ENCODE peak calls at places on chromosomes 1 and 21, in five cellular contexts. One of them, this sample, is unnamed.
A peak's percentile ranks its signal among the peaks of the same experiment; 100 is the strongest.

GRCh38 chr1:31796707-31797106 is 19.1 kb downstream of the SPOCD1 start:
- DNase-seq in HCT116: no peak
- DNase-seq in GM23338: no peak
- DNase-seq in Panc1: no peak
- DNase-seq in K562: no peak
- DNase-seq in this sample: no peak

GRCh38 chr1:196890668-196891067 is 2.8 kb downstream of the CFHR4 start:
- DNase-seq in HCT116: no peak
- DNase-seq in GM23338: no peak
- DNase-seq in Panc1: no peak
- DNase-seq in K562: no peak
- DNase-seq in this sample: no peak

GRCh38 chr21:44550807-44551206 is 498 bp downstream of the KRTAP10-2 start:
- DNase-seq in HCT116: no peak
- DNase-seq in GM23338: no peak
- DNase-seq in Panc1: no peak
- DNase-seq in K562: no peak
- DNase-seq in this sample: no peak

GRCh38 chr1:100313382-100313781 is 38.9 kb upstream of the CDC14A start:
- DNase-seq in HCT116: peak; percentile 1
- DNase-seq in GM23338: no peak
- DNase-seq in Panc1: no peak
- DNase-seq in K562: no peak
- DNase-seq in this sample: no peak

GRCh38 chr1:60681095-60681860 is 401.1 kb upstream of the NFIA start:
- DNase-seq in HCT116: no peak
- DNase-seq in GM23338: no peak
- DNase-seq in Panc1: no peak
- DNase-seq in K562: no peak
- DNase-seq in this sample: no peak

GRCh38 chr1:183168308-183168707 is 17.8 kb upstream of the LAMC2 start:
- DNase-seq in HCT116: no peak
- DNase-seq in GM23338: no peak
- DNase-seq in Panc1: no peak
- DNase-seq in K562: no peak
- DNase-seq in this sample: no peak

GRCh38 chr1:23619299-23620188 is 60.2 kb upstream of the ID3 start:
- DNase-seq in HCT116: no peak
- DNase-seq in GM23338: peak; percentile 86
- DNase-seq in Panc1: no peak
- DNase-seq in K562: peak; percentile 51
- DNase-seq in this sample: no peak

GRCh38 chr1:206797534-206798383 is 25.5 kb upstream of the IL10 start:
- DNase-seq in HCT116: no peak
- DNase-seq in GM23338: peak; percentile 79
- DNase-seq in Panc1: no peak
- DNase-seq in K562: peak; percentile 60
- DNase-seq in this sample: no peak

GRCh38 chr1:44862829-44863406 is 19.9 kb upstream of the PTCH2 start:
- DNase-seq in HCT116: no peak
- DNase-seq in GM23338: no peak
- DNase-seq in Panc1: no peak
- DNase-seq in K562: peak; percentile 58
- DNase-seq in this sample: no peak

GRCh38 chr1:56374026-56374974 is 205.1 kb downstream of the PLPP3 start:
- DNase-seq in HCT116: no peak
- DNase-seq in GM23338: no peak
- DNase-seq in Panc1: no peak
- DNase-seq in K562: no peak
- DNase-seq in this sample: no peak

GRCh38 chr1:96983866-96984265 is 262.3 kb downstream of the PTBP2 start:
- DNase-seq in HCT116: no peak
- DNase-seq in GM23338: no peak
- DNase-seq in Panc1: no peak
- DNase-seq in K562: no peak
- DNase-seq in this sample: no peak

GRCh38 chr1:241591736-241592135 is 48.4 kb downstream of the CHML start:
- DNase-seq in HCT116: no peak
- DNase-seq in GM23338: no peak
- DNase-seq in Panc1: no peak
- DNase-seq in K562: no peak
- DNase-seq in this sample: no peak

GRCh38 chr1:175434268-175434860 is 241.8 kb upstream of the KIAA0040 start:
- DNase-seq in HCT116: no peak
- DNase-seq in GM23338: peak; percentile 68
- DNase-seq in Panc1: no peak
- DNase-seq in K562: peak; percentile 71
- DNase-seq in this sample: no peak

GRCh38 chr1:84998642-84999280 is 1.8 kb upstream of the MCOLN2 start:
- DNase-seq in HCT116: no peak
- DNase-seq in GM23338: peak; percentile 43
- DNase-seq in Panc1: no peak
- DNase-seq in K562: no peak
- DNase-seq in this sample: no peak

GRCh38 chr1:178566187-178566586 is 53.3 kb downstream of the TEX35 start:
- DNase-seq in HCT116: no peak
- DNase-seq in GM23338: no peak
- DNase-seq in Panc1: no peak
- DNase-seq in K562: no peak
- DNase-seq in this sample: no peak

GRCh38 chr1:178563099-178563820 is 50.4 kb downstream of the TEX35 start:
- DNase-seq in HCT116: no peak
- DNase-seq in GM23338: no peak
- DNase-seq in Panc1: no peak
- DNase-seq in K562: no peak
- DNase-seq in this sample: no peak

GRCh38 chr1:178564783-178565180 is 51.9 kb downstream of the TEX35 start:
- DNase-seq in HCT116: no peak
- DNase-seq in GM23338: no peak
- DNase-seq in Panc1: no peak
- DNase-seq in K562: no peak
- DNase-seq in this sample: no peak

GRCh38 chr1:178565586-178565985 is 52.7 kb downstream of the TEX35 start:
- DNase-seq in HCT116: no peak
- DNase-seq in GM23338: no peak
- DNase-seq in Panc1: no peak
- DNase-seq in K562: no peak
- DNase-seq in this sample: no peak

GRCh38 chr1:178564086-178564782 is 51.3 kb downstream of the TEX35 start:
- DNase-seq in HCT116: no peak
- DNase-seq in GM23338: no peak
- DNase-seq in Panc1: no peak
- DNase-seq in K562: no peak
- DNase-seq in this sample: no peak
- TF ChIP-seq REST in HCT116: no peak
- TF ChIP-seq REST in GM23338: no peak
- TF ChIP-seq REST in Panc1: no peak
- TF ChIP-seq REST in K562: no peak
- TF ChIP-seq REST in this sample: no peak

DNA sequence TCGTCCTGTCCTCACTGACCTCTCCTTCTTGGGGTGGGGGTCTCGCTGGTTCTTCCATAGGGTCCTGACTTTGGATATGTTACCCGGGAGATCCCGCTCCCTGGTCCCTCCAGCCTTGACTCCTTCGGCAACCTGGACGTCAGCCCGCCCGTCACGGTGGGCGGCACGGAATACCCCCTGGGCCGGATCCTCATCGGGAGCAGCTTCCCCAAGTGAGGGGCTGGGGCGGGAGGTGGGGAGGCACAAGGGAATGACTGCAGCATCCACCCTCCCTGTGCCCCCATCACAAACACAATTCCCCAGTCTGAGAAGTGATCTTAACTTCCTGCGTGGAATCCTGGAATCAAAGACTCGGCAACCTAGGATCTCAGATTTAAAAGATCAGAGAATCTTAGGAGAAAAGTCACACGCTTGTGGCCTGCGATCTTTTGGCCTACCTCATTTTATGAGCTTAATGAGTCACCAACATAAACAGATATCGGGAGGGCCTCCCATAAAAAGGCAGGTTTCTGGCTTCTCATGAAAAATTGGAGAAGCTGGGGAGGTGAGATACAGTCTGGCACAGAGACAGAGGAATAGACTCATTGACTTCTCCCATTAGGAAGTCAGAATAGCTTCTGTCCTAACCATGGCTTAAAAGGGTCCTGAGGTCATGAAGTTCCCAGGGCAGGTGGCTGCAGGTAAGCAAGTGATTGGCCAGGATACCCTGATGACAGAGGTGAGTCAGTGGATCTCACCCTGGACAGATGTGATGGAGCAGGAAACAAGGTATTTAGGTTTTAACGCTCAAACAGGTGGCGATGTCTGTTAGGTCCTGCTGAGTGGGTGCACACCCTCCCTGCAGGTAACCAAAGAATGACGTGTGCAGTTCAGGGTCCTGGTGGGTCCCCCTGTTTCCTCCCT is 15.9 kb upstream of the PADI3 start:
- DNase-seq in HCT116: peak; percentile 77
- DNase-seq in GM23338: no peak
- DNase-seq in Panc1: peak; percentile 91
- DNase-seq in K562: no peak
- DNase-seq in this sample: no peak
- TF ChIP-seq POLR2AphosphoS5 in HCT116: no peak
- TF ChIP-seq POLR2AphosphoS5 in GM23338: no peak
- TF ChIP-seq POLR2AphosphoS5 in Panc1: peak; percentile 62
- TF ChIP-seq POLR2AphosphoS5 in K562: no peak
- TF ChIP-seq POLR2AphosphoS5 in this sample: no peak

DNA sequence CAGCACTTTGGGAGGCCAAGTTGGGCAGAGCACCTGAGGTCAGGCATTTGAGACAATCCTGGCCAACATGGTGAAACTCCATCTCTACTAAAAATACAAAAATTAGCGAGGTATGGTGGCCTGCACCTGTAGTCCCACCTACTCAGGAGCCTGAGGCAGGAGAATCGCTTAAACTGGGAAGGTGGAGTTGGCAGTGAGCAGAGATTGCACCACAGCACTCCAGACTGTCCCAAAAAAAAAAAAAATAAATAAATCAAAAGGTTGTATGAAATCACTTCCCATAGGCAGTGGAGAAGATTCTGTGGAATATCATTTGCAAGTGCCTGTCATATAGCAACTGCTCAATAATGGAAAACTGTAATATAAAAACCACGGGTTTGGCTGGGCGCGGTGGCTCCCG is 65.1 kb upstream of the SERBP1 start:
- DNase-seq in HCT116: no peak
- DNase-seq in GM23338: no peak
- DNase-seq in Panc1: no peak
- DNase-seq in K562: no peak
- DNase-seq in this sample: no peak
- H3K27ac ChIP-seq in HCT116: no peak overlapping the region
- H3K27ac ChIP-seq in GM23338: no peak overlapping the region
- H3K27ac ChIP-seq in Panc1: no peak overlapping the region
- H3K27ac ChIP-seq in K562: no peak overlapping the region
- H3K27ac ChIP-seq in this sample: no peak overlapping the region

GRCh38 chr1:47656719-47657685 is 219.2 kb downstream of the FOXD2 start:
- DNase-seq in HCT116: no peak
- DNase-seq in GM23338: no peak
- DNase-seq in Panc1: no peak
- DNase-seq in K562: no peak
- DNase-seq in this sample: no peak
- TF ChIP-seq REST in HCT116: no peak
- TF ChIP-seq REST in GM23338: no peak
- TF ChIP-seq REST in Panc1: no peak
- TF ChIP-seq REST in K562: no peak
- TF ChIP-seq REST in this sample: no peak

GRCh38 chr1:167221126-167221803 is 579 bp downstream of the POU2F1 start:
- DNase-seq in HCT116: no peak
- DNase-seq in GM23338: peak; percentile 72
- DNase-seq in Panc1: no peak
- DNase-seq in K562: no peak
- DNase-seq in this sample: peak; percentile 9
- TF ChIP-seq POLR2AphosphoS5 in HCT116: no peak
- TF ChIP-seq POLR2AphosphoS5 in GM23338: no peak
- TF ChIP-seq POLR2AphosphoS5 in Panc1: no peak
- TF ChIP-seq POLR2AphosphoS5 in K562: no peak
- TF ChIP-seq POLR2AphosphoS5 in this sample: no peak

GRCh38 chr1:907611-908451 is 15.9 kb upstream of the SAMD11 start:
- DNase-seq in HCT116: no peak
- DNase-seq in GM23338: peak; percentile 1
- DNase-seq in Panc1: no peak
- DNase-seq in K562: no peak
- DNase-seq in this sample: no peak

GRCh38 chr1:905071-905749 is 18.5 kb upstream of the SAMD11 start:
- DNase-seq in HCT116: no peak
- DNase-seq in GM23338: peak; percentile 76
- DNase-seq in Panc1: no peak
- DNase-seq in K562: peak; percentile 18
- DNase-seq in this sample: peak; percentile 80

GRCh38 chr1:904271-904950 is 19.3 kb upstream of the SAMD11 start:
- DNase-seq in HCT116: peak; percentile 43
- DNase-seq in GM23338: peak; percentile 79
- DNase-seq in Panc1: peak; percentile 12
- DNase-seq in K562: peak; percentile 89
- DNase-seq in this sample: peak; percentile 76

GRCh38 chr1:905811-906531 is 17.8 kb upstream of the SAMD11 start:
- DNase-seq in HCT116: no peak
- DNase-seq in GM23338: no peak
- DNase-seq in Panc1: no peak
- DNase-seq in K562: peak; percentile 10
- DNase-seq in this sample: no peak

GRCh38 chr1:906532-907420 is 16.9 kb upstream of the SAMD11 start:
- DNase-seq in HCT116: peak; percentile 46
- DNase-seq in GM23338: no peak
- DNase-seq in Panc1: no peak
- DNase-seq in K562: peak; percentile 58
- DNase-seq in this sample: peak; percentile 93
- H3K27ac ChIP-seq in HCT116: no peak overlapping the region
- H3K27ac ChIP-seq in GM23338: no peak overlapping the region
- H3K27ac ChIP-seq in Panc1: peak overlapping the region; percentile 69
- H3K27ac ChIP-seq in K562: no peak overlapping the region
- H3K27ac ChIP-seq in this sample: peak overlapping the region; percentile 54

GRCh38 chr1:160567858-160568682 is 11.2 kb downstream of the CD84 start:
- DNase-seq in HCT116: no peak
- DNase-seq in GM23338: no peak
- DNase-seq in Panc1: no peak
- DNase-seq in K562: peak; percentile 51
- DNase-seq in this sample: no peak
- TF ChIP-seq REST in HCT116: no peak
- TF ChIP-seq REST in GM23338: no peak
- TF ChIP-seq REST in Panc1: no peak
- TF ChIP-seq REST in K562: no peak
- TF ChIP-seq REST in this sample: no peak